ENCODE peak calls at places on chromosomes 13 and 19, in four cellular contexts. E is esophagus squamous epithelium; N is activated T-helper 1 cell treated with anti-CD3 and anti-CD28 coated beads, Interleukin-2, amount 50 U/mL, for 16 hours; K is left colon. B is an unnamed sample.

GRCh38 chr19:17448190-17448967 is at the start of gene TMEM221:
- DNase-seq in E (no peak), N (peak; percentile 34), K (peak; percentile 41), B (no peak)

GRCh38 chr19:23507441-23507840 is 112.2 kb upstream of the ZNF91 start:
- DNase-seq in E (no peak), N (no peak), K (no peak), B (no peak)

GRCh38 chr13:35830850-35831450 is 300.2 kb downstream of the DCLK1 start:
- DNase-seq in E (no peak), N (no peak), K (no peak), B (no peak)

GRCh38 chr13:67296511-67296910 is 66.4 kb upstream of the PCDH9 start:
- DNase-seq in E (no peak), N (no peak), K (no peak), B (no peak)

GRCh38 chr13:112525306-112525945 is 62.5 kb downstream of the TUBGCP3 start:
- DNase-seq in E (no peak), N (no peak), K (no peak), B (no peak)

GRCh38 chr13:97855570-97855970 is 97.9 kb upstream of the IPO5 start:
- DNase-seq in E (no peak), N (no peak), K (no peak), B (peak; percentile 45)

GRCh38 chr19:33473644-33474305 is 47.8 kb downstream of the PEPD start:
- DNase-seq in E (no peak), N (no peak), K (no peak), B (no peak)

GRCh38 chr13:110470272-110471009 is 91.1 kb downstream of the RAB20 start:
- DNase-seq in E (no peak), N (no peak), K (no peak), B (no peak)

GRCh38 chr13:19573072-19573716 is 11.9 kb upstream of the TPTE2 start:
- DNase-seq in E (no peak), N (no peak), K (no peak), B (no peak)

GRCh38 chr19:51803529-51803928 is 8.6 kb downstream of the FPR3 start:
- DNase-seq in E (no peak), N (no peak), K (no peak), B (no peak)

GRCh38 chr19:38849746-38850230 is at the start of gene HNRNPL:
- DNase-seq in E (peak; percentile 100), N (peak; percentile 99), K (no peak), B (no peak)

GRCh38 chr13:109818136-109818535 is 31.8 kb upstream of the IRS2 start:
- DNase-seq in E (no peak), N (no peak), K (no peak), B (no peak)

GRCh38 chr13:27926644-27927434 is 7.0 kb downstream of the PDX1 start:
- DNase-seq in E (no peak), N (no peak), K (no peak), B (no peak)

GRCh38 chr13:54750521-54750920 is 1721.9 kb downstream of the OLFM4 start:
- DNase-seq in E (no peak), N (no peak), K (no peak), B (no peak)

GRCh38 chr13:98105929-98106336 is 37.0 kb upstream of the FARP1 start:
- DNase-seq in E (no peak), N (no peak), K (no peak), B (peak; percentile 21)

GRCh38 chr19:41386442-41386841 is 10.1 kb downstream of the TMEM91 start:
- DNase-seq in E (no peak), N (no peak), K (no peak), B (no peak)

GRCh38 chr19:2140193-2140545 is 11.2 kb downstream of the AP3D1 start:
- DNase-seq in E (no peak), N (no peak), K (no peak), B (no peak)

GRCh38 chr19:16203256-16204004 is 5.7 kb downstream of the AP1M1 start:
- DNase-seq in E (no peak), N (no peak), K (peak; percentile 21), B (no peak)

GRCh38 chr13:38900188-38900587 is 90.4 kb downstream of the STOML3 start:
- DNase-seq in E (no peak), N (no peak), K (no peak), B (no peak)

GRCh38 chr13:33058816-33059215 is 42.6 kb downstream of the KL start:
- DNase-seq in E (no peak), N (no peak), K (no peak), B (no peak)

GRCh38 chr19:30651066-30651465 is 278.9 kb downstream of the ZNF536 start:
- DNase-seq in E (no peak), N (no peak), K (no peak), B (no peak)

GRCh38 chr13:72692884-72693514 is 34.4 kb downstream of the MZT1 start:
- DNase-seq in E (no peak), N (no peak), K (no peak), B (no peak)

GRCh38 chr19:51681286-51681956 is 11.7 kb upstream of the SPACA6 start:
- DNase-seq in E (no peak), N (no peak), K (no peak), B (no peak)

GRCh38 chr13:104426435-104426834 is 1360.2 kb upstream of the SLC10A2 start:
- DNase-seq in E (no peak), N (no peak), K (no peak), B (no peak)

GRCh38 chr13:46386996-46387851 is at the start of gene RUBCNL:
- DNase-seq in E (no peak), N (no peak), K (peak; percentile 75), B (no peak)

GRCh38 chr19:11942843-11943108 is 17.9 kb downstream of the ZNF700 start:
- DNase-seq in E (no peak), N (no peak), K (no peak), B (no peak)

GRCh38 chr19:5932593-5933262 is 18.7 kb downstream of the CAPS start:
- DNase-seq in E (no peak), N (no peak), K (no peak), B (no peak)

GRCh38 chr19:17091758-17092333 is 16.3 kb downstream of the MYO9B start:
- DNase-seq in E (no peak), N (no peak), K (peak; percentile 60), B (peak; percentile 38)

GRCh38 chr19:3404324-3405260 is 38.2 kb downstream of the NFIC start:
- DNase-seq in E (no peak), N (no peak), K (peak; percentile 72), B (peak; percentile 83)

GRCh38 chr13:94968040-94968756 is 255.9 kb upstream of the SOX21 start:
- DNase-seq in E (no peak), N (no peak), K (no peak), B (no peak)

GRCh38 chr13:97235549-97236206 is 13.5 kb downstream of the MBNL2 start:
- DNase-seq in E (no peak), N (no peak), K (peak; percentile 79), B (no peak)

GRCh38 chr13:46571189-46571901 is 18.4 kb downstream of the LRCH1 start:
- DNase-seq in E (no peak), N (no peak), K (no peak), B (no peak)

GRCh38 chr13:45441633-45442032 is 23.1 kb upstream of the COG3 start:
- DNase-seq in E (no peak), N (no peak), K (no peak), B (no peak)

GRCh38 chr13:109547942-109548860 is 238.2 kb downstream of the IRS2 start:
- DNase-seq in E (no peak), N (no peak), K (no peak), B (no peak)

GRCh38 chr13:112569771-112570288 is 18.1 kb downstream of the TUBGCP3 start:
- DNase-seq in E (no peak), N (no peak), K (no peak), B (no peak)

GRCh38 chr13:20546559-20546958 is 20.4 kb upstream of the IFT88 start:
- DNase-seq in E (no peak), N (no peak), K (no peak), B (no peak)

GRCh38 chr13:24997367-24997967 is 98.5 kb upstream of the PABPC3 start:
- DNase-seq in E (no peak), N (no peak), K (no peak), B (no peak)

GRCh38 chr19:19637523-19638251 is 5.8 kb downstream of the GMIP start:
- DNase-seq in E (no peak), N (no peak), K (no peak), B (no peak)